ENCODE peak calls at places on chromosomes 1 and 21, in ten cellular contexts. One of them, this sample, is unnamed. For H3K4me1, the result is how much of the 10 kb centered on the place peaks cover.

GRCh38 chr21:29300547-29301138 is 1.9 kb downstream of the BACH1 start:
- DNase-seq in lower lobe of right lung: no peak
- DNase-seq in tibial nerve: no peak
- DNase-seq in thoracic aorta: no peak
- DNase-seq in uterus: no peak
- DNase-seq in PC-3: peak
- DNase-seq in IMR-90: peak
- DNase-seq in kidney: no peak
- DNase-seq in suprapubic skin: no peak
- DNase-seq in A549: no peak
- DNase-seq in this sample: no peak

GRCh38 chr1:22662986-22663408 is 10.0 kb downstream of the C1QB start:
- DNase-seq in IMR-90: no peak
- DNase-seq in tibial nerve: no peak
- DNase-seq in suprapubic skin: no peak
- DNase-seq in kidney: peak
- DNase-seq in lower lobe of right lung: no peak
- DNase-seq in PC-3: no peak
- DNase-seq in A549: no peak
- DNase-seq in uterus: no peak
- DNase-seq in thoracic aorta: no peak
- DNase-seq in this sample: no peak

GRCh38 chr1:94044290-94044790 is 76.6 kb downstream of the ABCA4 start:
- DNase-seq in thoracic aorta: no peak
- DNase-seq in suprapubic skin: peak
- DNase-seq in kidney: peak
- DNase-seq in IMR-90: no peak
- DNase-seq in uterus: peak
- DNase-seq in PC-3: no peak
- DNase-seq in A549: no peak
- DNase-seq in lower lobe of right lung: peak
- DNase-seq in tibial nerve: no peak
- DNase-seq in this sample: no peak

GRCh38 chr1:53636621-53637171 is 102.3 kb downstream of the GLIS1 start:
- DNase-seq in uterus: peak
- DNase-seq in kidney: peak
- DNase-seq in lower lobe of right lung: no peak
- DNase-seq in A549: no peak
- DNase-seq in thoracic aorta: no peak
- DNase-seq in PC-3: no peak
- DNase-seq in IMR-90: no peak
- DNase-seq in suprapubic skin: peak
- DNase-seq in tibial nerve: no peak
- DNase-seq in this sample: peak

GRCh38 chr1:56877973-56878372 is 23.4 kb downstream of the C8A start:
- DNase-seq in lower lobe of right lung: no peak
- DNase-seq in suprapubic skin: no peak
- DNase-seq in thoracic aorta: no peak
- DNase-seq in IMR-90: peak
- DNase-seq in kidney: no peak
- DNase-seq in A549: no peak
- DNase-seq in PC-3: no peak
- DNase-seq in tibial nerve: no peak
- DNase-seq in uterus: no peak
- DNase-seq in this sample: no peak

GRCh38 chr1:56436912-56437403 is 142.4 kb downstream of the PLPP3 start:
- DNase-seq in PC-3: no peak
- DNase-seq in thoracic aorta: no peak
- DNase-seq in tibial nerve: no peak
- DNase-seq in lower lobe of right lung: no peak
- DNase-seq in IMR-90: no peak
- DNase-seq in suprapubic skin: no peak
- DNase-seq in A549: no peak
- DNase-seq in kidney: no peak
- DNase-seq in uterus: no peak
- DNase-seq in this sample: no peak

GRCh38 chr1:25914074-25914995 is 8.1 kb upstream of the STMN1 start:
- DNase-seq in tibial nerve: no peak
- DNase-seq in PC-3: no peak
- DNase-seq in lower lobe of right lung: no peak
- DNase-seq in A549: no peak
- DNase-seq in uterus: no peak
- DNase-seq in suprapubic skin: no peak
- DNase-seq in IMR-90: peak
- DNase-seq in kidney: no peak
- DNase-seq in thoracic aorta: no peak
- DNase-seq in this sample: no peak

GRCh38 chr1:76281306-76281705 is 206.8 kb downstream of the ST6GALNAC3 start:
- DNase-seq in lower lobe of right lung: no peak
- DNase-seq in kidney: no peak
- DNase-seq in IMR-90: no peak
- DNase-seq in suprapubic skin: no peak
- DNase-seq in thoracic aorta: no peak
- DNase-seq in A549: no peak
- DNase-seq in PC-3: no peak
- DNase-seq in tibial nerve: no peak
- DNase-seq in uterus: no peak
- DNase-seq in this sample: no peak

DNA sequence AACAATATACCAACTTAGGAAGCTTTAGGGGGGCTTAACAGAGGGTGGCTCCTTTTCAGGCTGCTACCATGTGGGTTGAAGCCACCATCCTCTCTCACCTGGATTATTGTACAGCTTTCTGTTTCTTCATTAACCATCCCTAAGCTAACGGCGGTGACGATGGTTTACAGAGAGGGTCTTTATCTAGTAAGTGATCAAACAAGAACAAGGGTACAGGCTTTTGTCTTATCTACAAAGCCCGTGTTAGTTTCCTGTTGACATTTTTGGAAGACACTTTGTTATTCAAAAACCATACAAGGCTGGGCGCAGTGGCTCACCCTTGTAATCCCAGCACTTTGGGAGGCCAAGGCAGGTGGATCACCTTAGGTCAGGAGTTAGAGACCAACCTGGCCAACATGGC is 20.4 kb downstream of the SLC25A33 start:
- DNase-seq in A549: no peak
- DNase-seq in uterus: no peak
- DNase-seq in lower lobe of right lung: no peak
- DNase-seq in tibial nerve: no peak
- DNase-seq in kidney: no peak
- DNase-seq in suprapubic skin: no peak
- DNase-seq in PC-3: no peak
- DNase-seq in thoracic aorta: no peak
- DNase-seq in IMR-90: no peak
- DNase-seq in this sample: no peak
- H3K4me1 ChIP-seq in A549: under half
- H3K4me1 ChIP-seq in uterus: under half
- H3K4me1 ChIP-seq in lower lobe of right lung: under half
- H3K4me1 ChIP-seq in tibial nerve: under half
- H3K4me1 ChIP-seq in kidney: under half
- H3K4me1 ChIP-seq in suprapubic skin: under half
- H3K4me1 ChIP-seq in PC-3: under half
- H3K4me1 ChIP-seq in thoracic aorta: under half
- H3K4me1 ChIP-seq in IMR-90: under half
- H3K4me1 ChIP-seq in this sample: under half

DNA sequence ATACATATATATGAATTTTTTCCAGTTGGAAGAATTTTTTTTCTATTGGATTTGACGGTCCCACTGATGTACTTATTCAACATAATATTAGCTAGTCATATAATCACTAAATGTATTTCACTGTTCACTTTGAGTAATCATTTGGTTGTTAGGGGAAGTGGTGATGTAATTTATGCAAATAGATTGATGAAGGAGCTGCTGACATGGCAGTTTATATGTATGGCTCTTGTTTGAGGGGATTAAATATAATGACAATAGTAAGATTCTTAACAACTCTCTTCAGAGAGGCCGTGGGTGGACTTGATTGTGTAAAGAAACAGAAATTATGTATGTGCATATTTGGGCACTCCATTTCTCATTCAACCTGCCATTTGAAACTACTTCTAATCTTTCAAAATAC is 653.6 kb upstream of the ADGRL4 start:
- DNase-seq in uterus: no peak
- DNase-seq in suprapubic skin: no peak
- DNase-seq in thoracic aorta: no peak
- DNase-seq in lower lobe of right lung: no peak
- DNase-seq in A549: no peak
- DNase-seq in kidney: no peak
- DNase-seq in tibial nerve: no peak
- DNase-seq in IMR-90: no peak
- DNase-seq in PC-3: no peak
- DNase-seq in this sample: no peak
- TF ChIP-seq CTCF in uterus: no peak
- TF ChIP-seq CTCF in suprapubic skin: no peak
- TF ChIP-seq CTCF in thoracic aorta: no peak
- TF ChIP-seq CTCF in lower lobe of right lung: no peak
- TF ChIP-seq CTCF in A549: no peak
- TF ChIP-seq CTCF in kidney: no peak
- TF ChIP-seq CTCF in tibial nerve: no peak
- TF ChIP-seq CTCF in IMR-90: no peak
- TF ChIP-seq CTCF in PC-3: no peak
- TF ChIP-seq CTCF in this sample: no peak

GRCh38 chr1:10867914-10868598 is 71.6 kb upstream of the CASZ1 start:
- DNase-seq in IMR-90: no peak
- DNase-seq in thoracic aorta: no peak
- DNase-seq in A549: no peak
- DNase-seq in suprapubic skin: no peak
- DNase-seq in tibial nerve: no peak
- DNase-seq in kidney: peak
- DNase-seq in lower lobe of right lung: no peak
- DNase-seq in uterus: no peak
- DNase-seq in PC-3: no peak
- DNase-seq in this sample: no peak

GRCh38 chr1:10864776-10865175 is 68.3 kb upstream of the CASZ1 start:
- DNase-seq in lower lobe of right lung: no peak
- DNase-seq in suprapubic skin: no peak
- DNase-seq in IMR-90: no peak
- DNase-seq in thoracic aorta: no peak
- DNase-seq in kidney: no peak
- DNase-seq in tibial nerve: no peak
- DNase-seq in PC-3: no peak
- DNase-seq in A549: no peak
- DNase-seq in uterus: no peak
- DNase-seq in this sample: no peak

GRCh38 chr1:10867138-10867721 is 70.8 kb upstream of the CASZ1 start:
- DNase-seq in kidney: peak
- DNase-seq in lower lobe of right lung: peak
- DNase-seq in tibial nerve: peak
- DNase-seq in IMR-90: peak
- DNase-seq in PC-3: peak
- DNase-seq in suprapubic skin: no peak
- DNase-seq in thoracic aorta: no peak
- DNase-seq in A549: peak
- DNase-seq in uterus: peak
- DNase-seq in this sample: peak

GRCh38 chr1:10865518-10866313 is 69.3 kb upstream of the CASZ1 start:
- DNase-seq in IMR-90: no peak
- DNase-seq in suprapubic skin: no peak
- DNase-seq in tibial nerve: no peak
- DNase-seq in thoracic aorta: no peak
- DNase-seq in lower lobe of right lung: no peak
- DNase-seq in uterus: no peak
- DNase-seq in A549: no peak
- DNase-seq in PC-3: no peak
- DNase-seq in kidney: no peak
- DNase-seq in this sample: no peak

DNA sequence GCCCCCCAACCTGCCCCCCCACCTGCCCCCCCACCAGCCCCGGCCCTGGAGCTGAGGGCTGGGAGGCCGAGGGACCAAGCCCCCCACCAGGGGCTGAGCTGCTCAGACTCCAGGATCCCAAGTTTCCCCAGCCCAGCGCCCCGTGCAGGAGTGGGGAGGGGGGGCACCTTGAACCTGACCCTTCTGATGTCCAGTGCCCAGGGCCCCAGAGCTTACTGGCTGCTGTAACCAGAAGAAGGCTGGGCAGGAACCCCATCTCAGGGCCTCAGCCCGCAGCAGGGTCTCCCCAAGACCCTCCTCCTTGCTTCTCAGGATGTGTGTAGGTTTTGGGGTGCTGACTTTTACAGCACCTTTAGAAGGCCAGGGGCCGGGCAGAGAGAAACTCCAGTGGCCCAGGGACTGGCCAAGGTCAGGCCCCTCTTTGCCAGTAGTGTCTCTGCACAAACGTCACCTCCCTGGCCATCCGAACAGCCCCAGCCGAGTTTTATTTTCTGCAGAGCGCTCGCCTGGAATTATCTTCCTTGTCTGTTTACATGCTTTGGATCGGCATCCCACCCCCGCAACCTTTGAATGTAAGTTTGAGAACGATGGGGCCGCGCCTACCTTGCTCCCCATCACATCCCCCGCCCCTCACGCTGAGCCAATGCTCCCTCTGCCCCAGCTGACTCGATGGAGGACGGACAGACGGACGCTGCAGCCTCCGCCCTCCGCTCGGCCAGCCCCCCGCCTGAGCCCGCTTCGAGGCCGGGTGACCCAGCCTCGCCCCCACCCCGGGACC is 70.1 kb upstream of the CASZ1 start:
- DNase-seq in suprapubic skin: no peak
- DNase-seq in kidney: no peak
- DNase-seq in PC-3: peak
- DNase-seq in A549: peak
- DNase-seq in thoracic aorta: no peak
- DNase-seq in uterus: peak
- DNase-seq in IMR-90: peak
- DNase-seq in tibial nerve: no peak
- DNase-seq in lower lobe of right lung: no peak
- DNase-seq in this sample: no peak
- H3K4me3 ChIP-seq in suprapubic skin: peak
- H3K4me3 ChIP-seq in kidney: no peak
- H3K4me3 ChIP-seq in PC-3: peak
- H3K4me3 ChIP-seq in A549: peak
- H3K4me3 ChIP-seq in thoracic aorta: peak
- H3K4me3 ChIP-seq in uterus: peak
- H3K4me3 ChIP-seq in IMR-90: peak
- H3K4me3 ChIP-seq in tibial nerve: peak
- H3K4me3 ChIP-seq in lower lobe of right lung: peak
- H3K4me3 ChIP-seq in this sample: peak

GRCh38 chr1:59767119-59767518 is 47.6 kb upstream of the HOOK1 start:
- DNase-seq in uterus: no peak
- DNase-seq in IMR-90: no peak
- DNase-seq in thoracic aorta: no peak
- DNase-seq in kidney: no peak
- DNase-seq in lower lobe of right lung: no peak
- DNase-seq in PC-3: no peak
- DNase-seq in A549: no peak
- DNase-seq in suprapubic skin: no peak
- DNase-seq in tibial nerve: no peak
- DNase-seq in this sample: no peak

GRCh38 chr1:59766463-59766862 is 48.3 kb upstream of the HOOK1 start:
- DNase-seq in lower lobe of right lung: no peak
- DNase-seq in suprapubic skin: no peak
- DNase-seq in tibial nerve: no peak
- DNase-seq in uterus: no peak
- DNase-seq in IMR-90: peak
- DNase-seq in kidney: no peak
- DNase-seq in A549: no peak
- DNase-seq in PC-3: no peak
- DNase-seq in thoracic aorta: no peak
- DNase-seq in this sample: no peak

GRCh38 chr1:59763418-59763817 is 51.3 kb upstream of the HOOK1 start:
- DNase-seq in IMR-90: no peak
- DNase-seq in A549: no peak
- DNase-seq in tibial nerve: no peak
- DNase-seq in uterus: no peak
- DNase-seq in thoracic aorta: no peak
- DNase-seq in kidney: no peak
- DNase-seq in lower lobe of right lung: no peak
- DNase-seq in PC-3: no peak
- DNase-seq in suprapubic skin: no peak
- DNase-seq in this sample: no peak

GRCh38 chr1:59768752-59769411 is 45.9 kb upstream of the HOOK1 start:
- DNase-seq in thoracic aorta: no peak
- DNase-seq in tibial nerve: no peak
- DNase-seq in lower lobe of right lung: no peak
- DNase-seq in uterus: no peak
- DNase-seq in PC-3: no peak
- DNase-seq in A549: no peak
- DNase-seq in IMR-90: no peak
- DNase-seq in kidney: no peak
- DNase-seq in suprapubic skin: no peak
- DNase-seq in this sample: no peak

DNA sequence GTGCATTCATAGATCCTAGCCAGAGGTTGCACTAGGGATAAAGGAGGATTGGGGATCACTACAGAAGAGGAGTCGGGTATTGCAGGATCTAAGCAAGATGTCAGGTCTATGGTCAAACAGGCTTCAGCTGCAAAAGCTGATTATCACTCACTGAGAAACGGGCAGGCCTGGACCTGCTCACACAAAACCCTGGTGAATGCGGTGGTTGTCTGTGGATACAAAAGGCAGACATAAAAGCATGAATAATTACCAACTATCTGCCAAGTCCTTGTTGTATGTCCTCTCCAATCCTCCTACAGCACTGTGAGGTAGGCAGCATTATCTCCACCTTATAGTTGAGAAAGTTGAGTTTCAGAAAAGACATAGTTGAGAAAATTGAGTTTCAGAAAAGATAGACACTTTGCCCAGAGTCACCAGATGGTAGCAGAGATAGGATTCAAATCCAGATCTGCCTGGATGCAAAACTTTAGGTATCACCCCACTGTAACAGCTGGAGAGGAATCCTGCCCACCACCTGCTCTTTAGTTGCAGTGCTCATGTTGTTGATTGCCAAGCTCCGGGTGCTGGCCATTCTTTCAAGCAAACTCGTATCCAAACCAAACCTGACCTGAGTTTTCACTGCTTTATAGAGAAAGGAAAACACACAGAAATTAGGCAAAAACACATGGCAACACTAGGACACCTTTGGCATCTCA is 49.6 kb upstream of the HOOK1 start:
- DNase-seq in kidney: no peak
- DNase-seq in IMR-90: no peak
- DNase-seq in PC-3: no peak
- DNase-seq in thoracic aorta: no peak
- DNase-seq in suprapubic skin: no peak
- DNase-seq in A549: no peak
- DNase-seq in uterus: no peak
- DNase-seq in tibial nerve: no peak
- DNase-seq in lower lobe of right lung: no peak
- DNase-seq in this sample: no peak
- H3K4me1 ChIP-seq in kidney: under half
- H3K4me1 ChIP-seq in IMR-90: under half
- H3K4me1 ChIP-seq in PC-3: under half
- H3K4me1 ChIP-seq in thoracic aorta: under half
- H3K4me1 ChIP-seq in suprapubic skin: under half
- H3K4me1 ChIP-seq in A549: under half
- H3K4me1 ChIP-seq in uterus: under half
- H3K4me1 ChIP-seq in tibial nerve: under half
- H3K4me1 ChIP-seq in lower lobe of right lung: under half
- H3K4me1 ChIP-seq in this sample: under half

This sample was measured in left lung.